ENCODE peak calls at places on chromosomes 3 and 15, in six cellular contexts. G is uterus; B is Panc1; H is CD8-positive, alpha-beta memory T cell; Q is pancreas; N is mesendoderm. S is an unnamed sample.

GRCh38 chr3:72892081-72892763 is 4.4 kb downstream of the GXYLT2 start:
- DNase-seq in Q (no peak), H (no peak), B (no peak), G (peak), N (no peak), S (no peak)

GRCh38 chr15:77024273-77025065 is 29.5 kb downstream of the PSTPIP1 start:
- DNase-seq in B (peak), G (peak), Q (peak), H (peak), N (peak), S (no peak)

GRCh38 chr3:197746801-197747237 is 2.9 kb upstream of the FYTTD1 start:
- DNase-seq in N (no peak), H (no peak), G (no peak), B (no peak), Q (peak), S (no peak)

GRCh38 chr3:72031581-72031980 is 246.6 kb upstream of the PROK2 start:
- DNase-seq in B (no peak), G (no peak), Q (peak), N (peak), H (no peak), S (no peak)

GRCh38 chr15:87522997-87523396 is 733.5 kb downstream of the NTRK3 start:
- DNase-seq in B (no peak), G (no peak), H (no peak), Q (no peak), N (no peak), S (no peak)

GRCh38 chr3:68441054-68441453 is 491.3 kb downstream of the TAFA4 start:
- DNase-seq in Q (no peak), H (no peak), N (no peak), B (no peak), G (no peak), S (no peak)

GRCh38 chr3:122258757-122259371 is 66.2 kb upstream of the CSTA start:
- DNase-seq in Q (peak), H (peak), G (no peak), N (peak), B (peak), S (no peak)

GRCh38 chr3:144301863-144302262 is 330.2 kb downstream of the DIPK2A start:
- DNase-seq in Q (no peak), B (no peak), G (no peak), H (no peak), N (no peak), S (no peak)

GRCh38 chr15:39106913-39107312 is 474.0 kb upstream of the THBS1 start:
- DNase-seq in H (no peak), Q (no peak), B (no peak), G (no peak), N (no peak), S (no peak)

GRCh38 chr3:42804831-42805821 is 836 bp upstream of the HIGD1A start:
- DNase-seq in Q (peak), H (no peak), B (no peak), N (peak), G (peak), S (peak)

GRCh38 chr15:68555348-68556037 is 23.3 kb upstream of the CORO2B start:
- DNase-seq in B (no peak), Q (no peak), N (no peak), H (no peak), G (peak), S (no peak)

GRCh38 chr15:29805043-29805707 is 17.1 kb downstream of the TJP1 start:
- DNase-seq in B (no peak), H (no peak), N (no peak), Q (peak), G (no peak), S (no peak)

GRCh38 chr15:53962646-53963561 is 15.3 kb upstream of the UNC13C start:
- DNase-seq in B (no peak), N (peak), G (no peak), Q (no peak), H (no peak), S (no peak)

GRCh38 chr15:70609919-70610318 is 153.4 kb downstream of the UACA start:
- DNase-seq in H (no peak), Q (no peak), N (no peak), B (no peak), G (no peak), S (no peak)

GRCh38 chr3:188234172-188234571 is 80.2 kb downstream of the LPP start:
- DNase-seq in G (no peak), B (no peak), H (no peak), Q (no peak), N (no peak), S (no peak)

GRCh38 chr3:12229144-12229871 is 59.6 kb upstream of the PPARG start:
- DNase-seq in G (no peak), Q (no peak), B (no peak), H (no peak), N (no peak), S (no peak)

GRCh38 chr3:11592460-11593298 is 51.0 kb downstream of the VGLL4 start:
- DNase-seq in Q (no peak), G (peak), B (no peak), H (no peak), N (no peak), S (no peak)

GRCh38 chr3:181278468-181279238 is 289.1 kb upstream of the DNAJC19 start:
- DNase-seq in G (no peak), Q (no peak), B (no peak), N (no peak), H (no peak), S (no peak)

GRCh38 chr3:34239870-34240269 is 441.4 kb downstream of the PDCD6IP start:
- DNase-seq in N (no peak), Q (no peak), G (no peak), H (no peak), B (no peak), S (no peak)

GRCh38 chr15:55564347-55565145 is 23.6 kb downstream of the PYGO1 start:
- DNase-seq in N (peak), G (no peak), Q (no peak), B (no peak), H (no peak), S (no peak)

GRCh38 chr15:92112180-92112579 is 258.7 kb downstream of the SLCO3A1 start:
- DNase-seq in H (no peak), B (no peak), Q (no peak), G (no peak), N (no peak), S (no peak)

GRCh38 chr3:16302082-16302631 is 37.1 kb downstream of the OXNAD1 start:
- DNase-seq in N (no peak), B (no peak), Q (no peak), H (no peak), G (no peak), S (no peak)

GRCh38 chr3:115975353-115975752 is 352.0 kb downstream of the GAP43 start:
- DNase-seq in H (no peak), N (no peak), B (peak), Q (no peak), G (no peak), S (no peak)

GRCh38 chr3:42118762-42119361 is 27.7 kb downstream of the TRAK1 start:
- DNase-seq in H (no peak), B (no peak), G (no peak), N (peak), Q (no peak), S (no peak)

GRCh38 chr3:127037971-127038446 is 55.1 kb downstream of the PLXNA1 start:
- DNase-seq in N (no peak), B (no peak), H (no peak), Q (no peak), G (no peak), S (no peak)

DNA sequence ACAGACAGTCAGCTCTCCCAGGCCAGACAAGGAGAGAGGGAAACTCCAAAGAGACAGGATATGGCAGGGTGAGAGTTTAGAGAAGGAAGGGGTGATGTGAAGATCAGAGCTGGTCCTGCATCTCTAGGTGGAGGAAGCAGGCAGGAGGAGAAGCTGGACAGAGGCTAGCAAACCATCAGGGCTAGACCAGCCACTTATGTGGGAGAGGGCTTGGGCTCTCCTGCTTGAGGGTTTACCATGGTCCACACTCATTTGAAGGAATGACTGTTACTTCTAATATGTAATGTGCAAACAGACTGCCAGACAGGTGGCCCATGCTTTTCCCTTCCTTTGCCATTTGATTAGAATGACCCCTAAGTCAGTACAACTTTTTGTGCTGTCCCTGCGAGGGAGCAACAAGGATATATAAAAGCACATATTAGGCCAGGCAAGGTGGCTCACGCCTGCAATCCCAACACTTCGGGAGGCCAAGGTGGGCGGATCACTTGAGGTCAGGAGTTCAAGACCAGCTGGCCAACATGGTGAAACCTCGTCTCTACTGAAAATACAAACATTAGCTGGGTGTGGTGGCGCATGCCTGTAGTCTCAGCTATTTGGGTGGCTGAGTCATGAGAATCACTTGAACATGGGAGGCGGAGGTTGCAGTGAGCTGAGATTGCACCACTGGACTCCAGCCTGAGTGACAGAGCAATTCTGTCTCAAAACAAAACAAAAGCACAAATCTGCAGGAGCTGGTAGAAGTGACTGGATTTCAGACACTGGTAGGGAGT is 41.0 kb upstream of the MANF start:
- DNase-seq in N (no peak), Q (no peak), H (no peak), B (no peak), G (no peak), S (peak)
- H3K27ac ChIP-seq in N (no peak), Q (no peak), H (no peak), B (no peak), G (no peak), S (no peak)

GRCh38 chr15:42499888-42500609 is 4.6 kb downstream of the SNAP23 start:
- DNase-seq in H (no peak), Q (no peak), N (no peak), B (no peak), G (no peak), S (no peak)

GRCh38 chr15:42495361-42496212 is at the start of gene SNAP23:
- DNase-seq in N (peak), Q (peak), G (peak), H (peak), B (peak), S (peak)

GRCh38 chr15:42502472-42502871 is 7.0 kb downstream of the SNAP23 start:
- DNase-seq in Q (no peak), H (no peak), G (no peak), N (no peak), B (no peak), S (no peak)

GRCh38 chr15:42494998-42495360 is 455 bp upstream of the SNAP23 start:
- DNase-seq in H (no peak), G (no peak), B (no peak), Q (peak), N (peak), S (no peak)

DNA sequence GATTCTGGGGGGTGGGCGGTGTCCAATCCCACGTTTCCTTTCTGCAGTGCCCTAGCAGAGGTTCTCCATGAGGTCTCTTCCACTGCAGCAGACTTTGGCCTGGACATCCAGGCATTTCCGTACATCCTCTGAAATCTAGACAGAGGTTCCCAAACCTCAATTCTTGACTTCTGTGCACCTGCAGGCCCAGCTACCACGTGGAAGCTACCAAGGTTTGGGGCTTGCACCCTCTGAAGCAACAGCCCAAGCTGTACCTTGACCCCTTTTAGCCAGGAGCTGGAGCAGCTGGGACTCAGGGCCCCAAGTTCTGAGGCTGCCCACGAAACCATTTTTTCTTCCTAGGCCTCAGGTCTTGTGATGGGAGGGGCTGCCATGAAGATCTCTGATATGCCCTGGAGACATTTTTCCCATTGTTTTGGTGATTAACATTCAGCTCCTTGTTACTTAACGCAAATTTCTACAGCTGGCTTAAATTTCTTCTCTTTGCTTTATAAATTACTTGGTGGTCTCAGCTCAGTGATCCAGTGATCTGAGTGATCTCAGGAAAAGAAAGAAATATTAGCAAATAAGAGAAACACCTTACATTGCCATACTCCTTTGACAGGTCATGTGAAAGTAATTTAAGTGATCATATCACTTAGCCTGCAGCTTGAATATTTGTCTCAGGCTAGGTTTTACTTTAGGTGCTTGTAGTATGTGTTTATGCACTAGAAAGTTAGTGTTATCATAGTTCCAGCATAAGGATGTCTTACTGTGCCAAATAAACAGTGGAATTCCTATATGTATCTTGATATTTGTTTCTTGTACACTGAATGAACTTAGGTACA is 3.0 kb downstream of the SNAP23 start:
- DNase-seq in H (no peak), N (peak), B (no peak), G (no peak), Q (no peak), S (no peak)
- H3K27ac ChIP-seq in H (peak), N (no peak), B (no peak), G (peak), Q (peak), S (no peak)

DNA sequence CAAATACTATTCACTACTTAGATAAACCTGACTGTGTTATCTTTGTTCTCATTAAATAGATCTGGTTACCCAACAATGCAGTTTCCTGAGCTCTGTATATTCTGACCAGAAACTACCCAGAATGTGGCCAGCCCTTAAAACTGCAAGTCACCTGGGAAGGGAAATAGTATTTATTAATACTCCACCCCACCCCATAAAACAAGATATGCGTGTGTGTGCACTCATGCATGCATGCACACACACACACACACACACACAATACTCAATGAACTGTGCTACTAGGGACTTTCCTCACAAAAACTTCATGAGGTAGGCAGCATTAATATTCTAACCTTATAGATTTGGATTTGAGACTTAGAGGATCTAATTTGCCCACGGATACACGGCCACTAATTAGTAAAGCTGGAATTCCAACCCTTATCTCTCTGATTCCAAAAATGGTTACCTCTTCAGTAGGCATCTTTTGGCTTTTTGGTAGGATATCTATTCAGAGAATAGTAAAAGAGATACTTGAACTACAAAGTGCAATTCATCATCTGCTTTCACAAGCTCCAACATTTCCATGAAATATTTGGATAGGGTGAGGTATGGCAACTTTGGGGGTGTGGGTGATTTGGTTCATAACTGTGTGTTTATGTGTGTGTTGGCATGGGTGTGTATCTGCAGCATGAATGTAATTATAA is 197.0 kb upstream of the CFAP20DC start:
- DNase-seq in N (no peak), B (no peak), Q (no peak), H (no peak), G (no peak), S (no peak)
- H3K27ac ChIP-seq in N (no peak), B (no peak), Q (no peak), H (no peak), G (peak), S (no peak)

GRCh38 chr3:184743248-184743647 is 31.4 kb upstream of the MAGEF1 start:
- DNase-seq in B (no peak), H (no peak), N (no peak), G (no peak), Q (no peak), S (no peak)
- H3K27ac ChIP-seq in B (no peak), H (no peak), N (no peak), G (no peak), Q (no peak), S (no peak)

GRCh38 chr15:71747128-71748083 is 62.9 kb upstream of the NR2E3 start:
- DNase-seq in Q (no peak), B (peak), N (no peak), G (no peak), H (no peak), S (no peak)
- H3K27ac ChIP-seq in Q (no peak), B (peak), N (no peak), G (no peak), H (no peak), S (no peak)

GRCh38 chr3:77038468-77038927 is 1.4 kb upstream of the ROBO2 start:
- DNase-seq in G (peak), N (peak), H (no peak), B (peak), Q (peak), S (peak)
- H3K27ac ChIP-seq in G (peak), N (no peak), H (no peak), B (no peak), Q (no peak), S (peak)

GRCh38 chr15:42093966-42094365 is 396 bp downstream of the PLA2G4D start:
- DNase-seq in H (no peak), G (no peak), Q (no peak), B (no peak), N (no peak), S (no peak)

GRCh38 chr15:42090375-42090774 is 4.0 kb downstream of the PLA2G4D start:
- DNase-seq in B (no peak), N (no peak), H (no peak), G (no peak), Q (no peak), S (no peak)

GRCh38 chr15:42092666-42093445 is 1.5 kb downstream of the PLA2G4D start:
- DNase-seq in N (no peak), Q (no peak), G (no peak), H (no peak), B (no peak), S (no peak)

GRCh38 chr15:42090781-42091180 is 3.6 kb downstream of the PLA2G4D start:
- DNase-seq in G (no peak), Q (no peak), N (no peak), B (no peak), H (no peak), S (no peak)

GRCh38 chr15:42091753-42092665 is 2.4 kb downstream of the PLA2G4D start:
- DNase-seq in N (peak), G (no peak), B (no peak), H (no peak), Q (no peak), S (no peak)
- H3K27ac ChIP-seq in N (peak), G (no peak), B (no peak), H (no peak), Q (no peak), S (no peak)

DNA sequence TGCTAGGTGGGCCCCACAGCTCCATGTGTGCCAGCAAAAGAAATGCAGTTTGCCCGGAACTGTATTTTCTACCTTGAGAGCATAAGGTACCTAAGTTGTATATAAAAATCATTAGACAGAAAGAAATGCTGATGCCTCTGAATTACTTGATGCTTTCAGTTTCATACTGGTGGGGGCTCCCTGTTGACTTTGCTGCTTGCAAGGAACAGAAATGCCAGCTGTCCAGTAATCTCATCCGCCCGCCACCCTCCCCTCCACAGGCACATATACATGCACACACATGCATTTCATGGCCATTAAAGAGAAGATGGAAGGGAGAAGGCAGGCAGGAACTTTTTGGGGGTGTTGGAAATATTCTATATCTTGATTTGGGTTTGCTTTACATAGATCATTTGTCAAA is 38.4 kb downstream of the LIMD1 start:
- DNase-seq in G (no peak), Q (no peak), H (no peak), B (no peak), N (no peak), S (no peak)
- H3K27ac ChIP-seq in G (no peak), Q (no peak), H (no peak), B (no peak), N (no peak), S (no peak)

GRCh38 chr3:119571230-119571629 is 8.1 kb upstream of the ADPRH start:
- DNase-seq in B (no peak), Q (no peak), G (no peak), H (no peak), N (peak), S (no peak)
- H3K27ac ChIP-seq in B (no peak), Q (no peak), G (no peak), H (no peak), N (no peak), S (peak)